ENCODE peak calls at places on chromosomes 5 and 9, in seven cellular contexts. O is uterus, A is ELR, U is aorta, X is stomach, D is GM03348, H is EL. S is an unnamed sample.

GRCh38 chr5:135356522-135357318 is 42.3 kb downstream of the MACROH2A1 start:
- DNase-seq in O (peak; percentile 70), A (no peak), U (peak; percentile 78), X (peak; percentile 47), D (peak; percentile 90), H (peak; percentile 75), S (no peak)

GRCh38 chr9:129177443-129177790 is 644 bp downstream of the IER5L start:
- DNase-seq in O (no peak), A (no peak), U (no peak), X (no peak), D (peak; percentile 52), H (no peak), S (no peak)

GRCh38 chr9:114503522-114504340 is 1.5 kb downstream of the WHRN start:
- DNase-seq in O (no peak), A (no peak), U (no peak), X (no peak), D (no peak), H (no peak), S (no peak)

GRCh38 chr5:170971-171800 is 20.1 kb upstream of the LRRC14B start:
- DNase-seq in O (no peak), A (no peak), U (no peak), X (no peak), D (no peak), H (no peak), S (no peak)

GRCh38 chr5:35618297-35618636 is 604 bp downstream of the SPEF2 start:
- DNase-seq in O (no peak), A (peak; percentile 35), U (no peak), X (no peak), D (peak; percentile 28), H (peak; percentile 26), S (no peak)

GRCh38 chr5:179301376-179301775 is 43.9 kb downstream of the ADAMTS2 start:
- DNase-seq in O (no peak), A (no peak), U (peak; percentile 31), X (no peak), D (no peak), H (no peak), S (no peak)

GRCh38 chr5:42641321-42642005 is 115.2 kb upstream of the CCDC152 start:
- DNase-seq in O (no peak), A (peak; percentile 5), U (no peak), X (no peak), D (no peak), H (peak; percentile 4), S (no peak)

GRCh38 chr5:14240366-14240765 is 97.2 kb downstream of the TRIO start:
- DNase-seq in O (no peak), A (no peak), U (no peak), X (no peak), D (peak; percentile 72), H (peak; percentile 50), S (no peak)

GRCh38 chr5:29023541-29023940 is 1985.2 kb upstream of the CDH9 start:
- DNase-seq in O (no peak), A (no peak), U (no peak), X (no peak), D (no peak), H (no peak), S (no peak)

GRCh38 chr5:122858451-122858850 is 13.0 kb downstream of the SNX24 start:
- DNase-seq in O (no peak), A (peak; percentile 77), U (no peak), X (no peak), D (no peak), H (peak; percentile 47), S (no peak)

GRCh38 chr5:96194597-96194996 is 232.9 kb upstream of the ELL2 start:
- DNase-seq in O (no peak), A (no peak), U (no peak), X (no peak), D (no peak), H (no peak), S (no peak)

GRCh38 chr5:61001647-61002046 is 56.6 kb downstream of the NDUFAF2 start:
- DNase-seq in O (no peak), A (no peak), U (no peak), X (no peak), D (no peak), H (no peak), S (no peak)

GRCh38 chr5:102211165-102211564 is 84.9 kb downstream of the SLCO4C1 start:
- DNase-seq in O (no peak), A (no peak), U (no peak), X (no peak), D (no peak), H (no peak), S (no peak)

GRCh38 chr5:56094579-56095361 is 100.0 kb upstream of the IL6ST start:
- DNase-seq in O (no peak), A (no peak), U (no peak), X (no peak), D (no peak), H (no peak), S (no peak)

GRCh38 chr5:32583582-32584232 is 1.6 kb upstream of the SUB1 start:
- DNase-seq in O (no peak), A (no peak), U (no peak), X (peak; percentile 37), D (no peak), H (no peak), S (no peak)

GRCh38 chr9:1959347-1959746 is 55.8 kb upstream of the SMARCA2 start:
- DNase-seq in O (no peak), A (no peak), U (no peak), X (no peak), D (no peak), H (no peak), S (no peak)

GRCh38 chr5:169164481-169164925 is 136.4 kb downstream of the SLIT3 start:
- DNase-seq in O (no peak), A (peak; percentile 44), U (peak; percentile 58), X (peak; percentile 74), D (peak; percentile 72), H (peak; percentile 88), S (peak; percentile 94)

GRCh38 chr9:100099722-100100042 is 639 bp downstream of the INVS start:
- DNase-seq in O (no peak), A (no peak), U (no peak), X (no peak), D (no peak), H (no peak), S (no peak)

GRCh38 chr5:55226934-55227737 is at the start of gene MCIDAS:
- DNase-seq in O (no peak), A (peak; percentile 73), U (peak; percentile 54), X (peak; percentile 81), D (peak; percentile 76), H (peak; percentile 72), S (peak; percentile 57)

GRCh38 chr9:110328763-110329162 is 8.9 kb downstream of the TXNDC8 start:
- DNase-seq in O (no peak), A (no peak), U (no peak), X (no peak), D (no peak), H (no peak), S (no peak)

GRCh38 chr5:58666141-58666540 is 83.3 kb downstream of the RAB3C start:
- DNase-seq in O (no peak), A (no peak), U (no peak), X (no peak), D (no peak), H (no peak), S (no peak)

GRCh38 chr9:4349841-4350418 is 50.1 kb upstream of the GLIS3 start:
- DNase-seq in O (no peak), A (no peak), U (no peak), X (no peak), D (no peak), H (no peak), S (no peak)

GRCh38 chr5:112475747-112476435 is 56.8 kb upstream of the EPB41L4A start:
- DNase-seq in O (no peak), A (peak; percentile 14), U (no peak), X (no peak), D (no peak), H (no peak), S (peak; percentile 10)

GRCh38 chr5:109511980-109512744 is 102.4 kb upstream of the PJA2 start:
- DNase-seq in O (no peak), A (no peak), U (no peak), X (no peak), D (no peak), H (no peak), S (no peak)

GRCh38 chr5:76938177-76938576 is 14.7 kb upstream of the CRHBP start:
- DNase-seq in O (no peak), A (no peak), U (no peak), X (no peak), D (no peak), H (no peak), S (no peak)

GRCh38 chr9:130039504-130040147 is 3.4 kb downstream of the FNBP1 start:
- DNase-seq in O (no peak), A (peak; percentile 45), U (no peak), X (no peak), D (no peak), H (peak; percentile 18), S (no peak)